ENCODE peak calls at places on chromosomes 5 and 9, in five cellular contexts. M, B, O, C and N are unnamed samples.

GRCh38 chr5:144582046-144582445 is 411.4 kb downstream of the KCTD16 start:
- DNase-seq in O (no peak), M (no peak), C (no peak), B (no peak), N (no peak)

GRCh38 chr5:119873611-119874010 is 244.3 kb downstream of the FAM170A start:
- DNase-seq in C (no peak), O (no peak), B (no peak), M (no peak), N (no peak)

GRCh38 chr9:2704504-2704903 is 12.8 kb upstream of the KCNV2 start:
- DNase-seq in B (no peak), O (no peak), C (no peak), M (no peak), N (no peak)

GRCh38 chr5:168288349-168289245 is 2.8 kb upstream of the WWC1 start:
- DNase-seq in C (peak), B (no peak), M (peak), O (no peak), N (no peak)

GRCh38 chr5:95591490-95591901 is 28.4 kb upstream of the GPR150 start:
- DNase-seq in C (peak), M (peak), O (no peak), B (no peak), N (no peak)

GRCh38 chr5:134226441-134227192 is 744 bp upstream of the PPP2CA start:
- DNase-seq in M (no peak), O (no peak), B (no peak), C (peak), N (no peak)

GRCh38 chr5:68557162-68557936 is 341.8 kb downstream of the PIK3R1 start:
- DNase-seq in M (no peak), C (no peak), O (no peak), B (no peak), N (no peak)

GRCh38 chr5:56168066-56168478 is 65.1 kb downstream of the ANKRD55 start:
- DNase-seq in C (no peak), O (no peak), M (no peak), B (no peak), N (no peak)

GRCh38 chr9:29214702-29215248 is 1641.5 kb upstream of the C9orf72 start:
- DNase-seq in C (no peak), B (no peak), M (no peak), O (no peak), N (peak)

DNA sequence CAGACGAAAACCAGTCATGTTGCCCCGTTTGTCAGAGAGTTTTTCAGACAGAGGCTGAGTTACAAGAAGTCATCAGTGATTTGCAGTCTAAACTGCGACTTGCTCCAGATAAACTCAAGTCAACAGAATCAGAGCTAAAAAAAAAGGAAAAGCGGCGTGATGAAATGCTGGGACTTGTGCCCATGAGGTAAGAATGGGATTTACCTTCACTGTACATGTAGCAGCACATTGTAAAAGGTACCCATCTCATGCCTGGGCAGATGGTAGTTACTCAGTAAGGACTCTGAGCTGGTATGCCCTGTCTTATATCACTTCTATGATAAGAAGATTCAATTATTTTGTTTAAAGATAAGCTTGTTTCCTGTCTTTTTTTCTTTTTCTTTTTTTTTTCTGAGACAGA is 38.8 kb downstream of the RAD50 start:
- DNase-seq in B (no peak), O (no peak), M (no peak), C (no peak), N (no peak)
- TF ChIP-seq MAX in B (no peak), O (no peak), M (no peak), C (no peak), N (no peak)

GRCh38 chr9:133120343-133121199 is 469 bp downstream of the RALGDS start:
- DNase-seq in M (no peak), O (no peak), C (no peak), B (peak), N (peak)
- TF ChIP-seq POLR2AphosphoS5 in M (no peak), O (no peak), C (no peak), B (no peak), N (no peak)

GRCh38 chr9:89592963-89593775 is 11.6 kb upstream of the GADD45G start:
- DNase-seq in C (peak), B (no peak), M (no peak), O (peak), N (no peak)
- TF ChIP-seq MAX in C (no peak), B (no peak), M (no peak), O (peak), N (no peak)

GRCh38 chr5:179834120-179834519 is 13.4 kb downstream of the SQSTM1 start:
- DNase-seq in O (no peak), M (no peak), C (no peak), B (peak), N (no peak)

GRCh38 chr5:179832039-179832745 is 11.5 kb downstream of the SQSTM1 start:
- DNase-seq in B (no peak), O (no peak), C (no peak), M (no peak), N (no peak)

GRCh38 chr5:179836225-179837019 is 15.7 kb downstream of the SQSTM1 start:
- DNase-seq in O (no peak), B (no peak), M (no peak), C (no peak), N (no peak)

GRCh38 chr5:179833056-179833708 is 12.5 kb downstream of the SQSTM1 start:
- DNase-seq in C (no peak), M (no peak), O (no peak), B (no peak), N (no peak)

DNA sequence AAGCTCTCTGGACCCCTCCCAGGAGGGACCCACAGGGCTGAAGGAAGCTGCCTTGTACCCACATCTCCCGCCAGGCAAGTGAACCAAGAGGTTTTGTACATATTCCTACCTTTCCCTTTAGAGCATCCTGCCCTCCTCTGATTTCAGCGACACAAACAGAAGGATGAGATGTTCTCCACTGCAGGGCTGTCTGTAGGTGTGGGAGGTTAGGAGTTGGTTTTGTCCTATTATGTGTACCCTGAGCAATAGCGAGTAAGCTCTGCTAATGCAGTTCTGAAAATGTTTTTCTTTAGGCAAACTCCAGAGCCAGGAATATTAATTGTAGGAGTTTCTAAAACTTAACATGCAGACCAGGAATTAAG is 13.0 kb downstream of the SQSTM1 start:
- DNase-seq in C (no peak), O (no peak), M (no peak), B (no peak), N (no peak)
- TF ChIP-seq POLR2AphosphoS5 in C (peak), O (no peak), M (no peak), B (no peak), N (no peak)

GRCh38 chr9:126397056-126397455 is 70.4 kb downstream of the MVB12B start:
- DNase-seq in M (no peak), O (no peak), C (no peak), B (no peak), N (no peak)
- TF ChIP-seq MAX in M (no peak), O (no peak), C (no peak), B (no peak), N (no peak)

DNA sequence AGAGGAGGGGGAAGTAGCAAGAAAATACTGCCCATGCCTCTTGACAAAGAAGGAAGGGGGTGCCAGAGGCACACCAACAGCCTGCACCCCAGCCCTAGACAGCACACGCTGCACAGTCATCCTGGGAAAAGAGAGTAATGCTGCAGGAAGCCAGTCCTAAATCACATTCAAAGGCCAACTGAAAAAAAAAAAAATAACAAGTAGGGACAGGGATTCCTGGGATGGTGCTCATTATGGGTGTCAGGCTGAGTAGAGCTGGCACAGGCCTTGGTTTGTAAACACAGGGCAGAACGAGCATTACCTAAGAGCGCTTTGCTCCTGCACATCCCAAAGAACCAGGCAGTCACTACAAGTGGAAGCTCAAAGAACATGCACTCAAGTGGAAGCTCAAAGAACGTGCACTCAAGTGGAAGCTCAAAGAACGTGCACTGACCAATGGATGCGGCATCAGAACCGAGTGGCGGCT is 7.8 kb downstream of the RAPGEF1 start:
- DNase-seq in B (no peak), C (peak), M (no peak), O (no peak), N (no peak)
- TF ChIP-seq POLR2AphosphoS5 in B (no peak), C (no peak), M (no peak), O (no peak), N (no peak)

GRCh38 chr9:115121140-115121710 is 3.3 kb upstream of the TNC start:
- DNase-seq in M (no peak), C (no peak), B (no peak), O (no peak), N (no peak)
- TF ChIP-seq MAX in M (no peak), C (no peak), B (no peak), O (no peak), N (no peak)

DNA sequence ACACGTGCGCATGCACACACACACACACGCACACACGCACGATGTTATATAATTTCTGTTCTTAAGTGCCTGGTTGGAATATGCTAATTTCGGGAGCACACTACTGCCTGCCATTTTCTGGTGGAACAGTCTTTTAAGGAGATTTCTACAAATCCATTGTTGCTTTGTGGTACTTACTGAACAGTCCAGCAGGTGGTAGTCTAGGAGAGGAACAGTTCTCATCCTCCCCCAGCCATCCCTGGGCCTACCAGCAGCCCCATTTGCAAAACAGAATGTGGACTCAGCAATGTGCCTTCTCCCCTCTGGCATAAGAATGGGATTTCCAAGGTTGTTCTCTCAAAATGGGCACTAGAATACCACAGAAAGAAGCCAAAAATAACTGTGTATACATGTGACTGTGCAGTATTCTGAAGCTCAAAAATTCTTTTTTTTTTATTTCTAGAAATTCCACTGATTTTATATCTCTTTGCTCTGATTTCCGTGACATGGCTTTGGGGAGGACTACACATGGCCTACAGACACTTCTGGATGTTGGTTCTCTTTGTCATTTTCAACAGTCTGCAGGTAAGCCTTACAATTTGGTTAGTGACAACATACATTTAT is 281.2 kb downstream of the ARRDC3 start:
- DNase-seq in C (peak), O (peak), M (peak), B (peak), N (peak)
- TF ChIP-seq POLR2AphosphoS5 in C (no peak), O (no peak), M (no peak), B (no peak), N (no peak)